ENCODE peak calls at places on chromosomes 1 and 21, in four cellular contexts. Q is HTR-8/SVneo, X is PC-3, Z is GM12865. H is an unnamed sample.

GRCh38 chr1:150186789-150187559 is 37.3 kb downstream of the PLEKHO1 start:
- DNase-seq in X (peak), Q (peak), Z (peak), H (peak)

GRCh38 chr21:33949516-33950424 is 34.2 kb upstream of the ATP5PO start:
- DNase-seq in Q (no peak), X (no peak), Z (peak), H (no peak)

GRCh38 chr1:21696931-21697330 is 27.8 kb upstream of the RAP1GAP start:
- DNase-seq in Q (no peak), Z (no peak), X (no peak), H (no peak)

GRCh38 chr1:6999826-7000225 is 214.6 kb downstream of the CAMTA1 start:
- DNase-seq in Q (no peak), X (no peak), Z (no peak), H (no peak)

GRCh38 chr1:23931481-23931880 is 18.3 kb upstream of the CNR2 start:
- DNase-seq in Z (no peak), Q (no peak), X (no peak), H (no peak)

GRCh38 chr1:28370220-28371010 is 875 bp downstream of the PHACTR4 start:
- DNase-seq in Z (peak), X (peak), Q (peak), H (no peak)

GRCh38 chr1:32972814-32973428 is 8.3 kb upstream of the RNF19B start:
- DNase-seq in X (peak), Q (peak), Z (no peak), H (no peak)

GRCh38 chr1:42386051-42386450 is 5.5 kb downstream of the RIMKLA start:
- DNase-seq in Z (no peak), Q (no peak), X (no peak), H (no peak)

GRCh38 chr1:245216356-245217110 is 61.7 kb downstream of the KIF26B start:
- DNase-seq in Q (no peak), Z (no peak), X (no peak), H (no peak)